ENCODE peak calls at places on chromosomes 5 and 9, in four cellular contexts. Y is K562, N is H1, Z is HepG2. A is an unnamed sample.

GRCh38 chr9:116800885-116801284 is 113.8 kb downstream of the TRIM32 start:
- DNase-seq in Z (no peak), N (no peak), Y (no peak), A (no peak)

GRCh38 chr9:81683214-81683613 is 6.1 kb downstream of the TLE1 start:
- DNase-seq in Z (no peak), N (no peak), Y (no peak), A (no peak)

GRCh38 chr5:101942321-101942882 is 353.7 kb downstream of the SLCO4C1 start:
- DNase-seq in Z (peak), Y (no peak), N (peak), A (peak)

GRCh38 chr9:100595391-100596199 is 17.7 kb downstream of the CAVIN4 start:
- DNase-seq in Y (peak), Z (peak), N (no peak), A (no peak)

GRCh38 chr5:161925960-161926359 is 78.0 kb downstream of the GABRA1 start:
- DNase-seq in N (peak), Z (no peak), Y (no peak), A (no peak)

GRCh38 chr5:3311443-3311842 is 284.2 kb upstream of the IRX1 start:
- DNase-seq in Z (no peak), Y (no peak), N (no peak), A (no peak)

GRCh38 chr5:88724201-88724600 is 158.8 kb downstream of the MEF2C start:
- DNase-seq in Z (no peak), N (no peak), Y (no peak), A (no peak)

GRCh38 chr9:68714416-68715180 is 9.6 kb downstream of the PIP5K1B start:
- DNase-seq in Z (no peak), N (no peak), Y (no peak), A (no peak)

GRCh38 chr5:66923922-66924321 is 272.7 kb downstream of the CD180 start:
- DNase-seq in N (no peak), Z (no peak), Y (no peak), A (no peak)

GRCh38 chr5:146751781-146752401 is 126.7 kb downstream of the PPP2R2B start:
- DNase-seq in Y (no peak), N (no peak), Z (no peak), A (no peak)

GRCh38 chr5:146388418-146388817 is 49.8 kb downstream of the POU4F3 start:
- DNase-seq in N (no peak), Z (no peak), Y (no peak), A (no peak)

GRCh38 chr5:86979801-86980510 is 287.7 kb upstream of the RASA1 start:
- DNase-seq in Y (no peak), N (no peak), Z (peak), A (no peak)

GRCh38 chr9:35756743-35757526 is 2.9 kb upstream of the MSMP start:
- DNase-seq in Y (peak), Z (peak), N (peak), A (peak)
- TF ChIP-seq POLR2A in Y (peak), Z (no peak), N (peak), A (no peak)

GRCh38 chr5:179316961-179317360 is 28.3 kb downstream of the ADAMTS2 start:
- DNase-seq in N (no peak), Y (no peak), Z (no peak), A (no peak)

GRCh38 chr5:179314606-179315355 is 30.5 kb downstream of the ADAMTS2 start:
- DNase-seq in Y (no peak), N (no peak), Z (no peak), A (no peak)

GRCh38 chr5:179316111-179316551 is 29.1 kb downstream of the ADAMTS2 start:
- DNase-seq in N (no peak), Z (no peak), Y (no peak), A (no peak)

GRCh38 chr5:179313849-179314521 is 31.3 kb downstream of the ADAMTS2 start:
- DNase-seq in Y (no peak), Z (no peak), N (no peak), A (no peak)

DNA sequence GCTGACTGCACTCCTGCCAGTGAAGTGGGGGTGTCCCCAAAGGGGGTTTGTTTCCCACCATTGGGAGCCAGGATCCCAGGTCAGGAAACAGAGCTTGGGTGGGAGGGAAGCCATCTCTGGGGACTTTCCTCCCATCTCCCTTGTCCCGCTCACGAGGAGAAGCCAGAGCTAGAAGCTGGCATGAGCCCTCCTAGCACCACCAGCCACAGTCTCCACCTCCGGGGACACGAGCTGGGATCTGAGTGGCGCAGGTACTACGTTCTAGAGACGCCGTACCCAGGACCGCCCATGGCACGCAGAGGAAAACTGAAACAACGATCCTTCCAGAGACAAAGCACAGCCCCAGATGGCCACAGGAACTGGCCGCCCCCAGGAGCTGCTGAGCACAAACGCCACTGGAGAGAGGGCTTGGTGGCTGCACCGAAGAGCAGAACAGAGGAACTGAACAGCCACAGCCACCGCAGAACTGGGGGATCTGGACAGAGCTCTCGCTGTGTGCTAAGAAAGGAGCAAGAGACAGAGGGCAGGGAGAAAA is 29.8 kb downstream of the ADAMTS2 start:
- DNase-seq in N (no peak), Y (no peak), Z (no peak), A (no peak)
- TF ChIP-seq TAF1 in N (no peak), Y (no peak), Z (no peak), A (no peak)

DNA sequence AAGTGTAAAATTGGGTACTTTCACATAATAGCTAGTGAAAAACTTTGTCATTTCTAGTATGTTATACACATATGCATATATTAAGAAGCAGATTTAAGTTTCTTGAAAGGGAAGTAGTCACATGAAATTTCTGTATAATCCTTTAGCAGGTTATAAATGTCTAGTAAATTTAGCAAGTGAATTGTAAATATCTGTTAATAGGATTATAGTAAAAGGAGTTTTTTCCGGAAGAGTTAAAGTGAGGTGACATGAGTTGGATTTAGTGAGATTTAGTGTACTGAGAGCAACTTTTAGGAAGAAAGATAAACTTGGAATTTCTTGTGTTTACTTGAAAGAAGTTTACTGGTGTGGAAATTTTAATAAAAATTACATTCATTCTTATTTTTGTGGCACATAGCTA is 38.4 kb downstream of the SPIN1 start:
- DNase-seq in Z (no peak), N (no peak), Y (no peak), A (no peak)
- TF ChIP-seq POLR2A in Z (no peak), N (no peak), Y (no peak), A (no peak)

GRCh38 chr9:84788803-84789462 is 119.4 kb downstream of the NTRK2 start:
- DNase-seq in Y (no peak), Z (no peak), N (no peak), A (no peak)
- TF ChIP-seq TAF1 in Y (no peak), Z (no peak), N (no peak), A (no peak)

DNA sequence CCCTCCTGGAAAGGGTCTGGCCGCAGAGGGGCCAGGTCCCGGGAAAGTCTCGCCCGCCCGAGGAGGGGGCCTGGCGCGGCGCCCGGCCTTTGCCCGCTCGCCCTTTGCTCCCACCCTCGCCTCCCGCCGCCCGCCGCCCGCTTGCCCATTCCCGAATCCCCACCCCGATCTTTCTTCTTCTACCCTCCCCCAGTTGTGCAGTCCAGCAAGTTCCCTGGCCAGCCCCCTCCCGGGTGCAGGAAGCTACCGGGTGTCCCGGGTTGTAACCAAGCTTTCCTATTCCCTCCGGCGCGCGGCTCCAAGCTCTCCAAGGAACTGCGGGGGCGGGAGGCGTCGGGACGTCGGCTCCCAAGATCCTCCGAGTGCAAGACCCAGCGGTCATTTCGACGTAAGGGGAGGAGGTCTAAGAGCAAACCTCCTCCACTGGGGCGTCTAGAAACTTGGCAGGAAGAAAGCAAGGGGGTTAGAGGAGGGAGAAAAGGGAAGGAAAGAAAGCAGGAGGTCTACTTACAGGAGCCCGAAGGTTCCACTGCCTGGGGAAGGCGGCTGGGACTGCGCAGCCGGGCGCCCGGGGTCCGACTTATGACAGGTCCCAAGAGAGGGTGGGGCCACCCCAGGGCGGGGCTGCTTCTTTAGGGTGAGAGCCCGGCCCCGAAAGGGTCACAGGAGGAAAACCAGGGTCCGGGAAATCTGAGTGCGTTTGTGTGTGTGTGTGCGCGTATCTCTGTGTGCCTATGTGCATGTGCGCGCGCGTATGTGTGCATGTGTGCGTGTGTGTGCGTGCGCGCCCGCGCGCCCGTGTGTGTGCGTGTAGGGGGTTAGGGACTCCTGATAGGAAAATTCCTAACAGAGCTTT is at the start of gene PTGR1:
- DNase-seq in Z (peak), Y (no peak), N (peak), A (peak)
- TF ChIP-seq POLR2A in Z (no peak), Y (no peak), N (no peak), A (no peak)

GRCh38 chr5:79259383-79259782 is 23.5 kb downstream of the JMY start:
- DNase-seq in N (no peak), Z (no peak), Y (no peak), A (no peak)

GRCh38 chr5:79258801-79259200 is 22.9 kb downstream of the JMY start:
- DNase-seq in Y (no peak), N (no peak), Z (no peak), A (no peak)

GRCh38 chr5:79257314-79257713 is 21.4 kb downstream of the JMY start:
- DNase-seq in N (no peak), Y (no peak), Z (no peak), A (no peak)

GRCh38 chr5:79255786-79256557 is 20.0 kb downstream of the JMY start:
- DNase-seq in Z (peak), Y (no peak), N (peak), A (no peak)

DNA sequence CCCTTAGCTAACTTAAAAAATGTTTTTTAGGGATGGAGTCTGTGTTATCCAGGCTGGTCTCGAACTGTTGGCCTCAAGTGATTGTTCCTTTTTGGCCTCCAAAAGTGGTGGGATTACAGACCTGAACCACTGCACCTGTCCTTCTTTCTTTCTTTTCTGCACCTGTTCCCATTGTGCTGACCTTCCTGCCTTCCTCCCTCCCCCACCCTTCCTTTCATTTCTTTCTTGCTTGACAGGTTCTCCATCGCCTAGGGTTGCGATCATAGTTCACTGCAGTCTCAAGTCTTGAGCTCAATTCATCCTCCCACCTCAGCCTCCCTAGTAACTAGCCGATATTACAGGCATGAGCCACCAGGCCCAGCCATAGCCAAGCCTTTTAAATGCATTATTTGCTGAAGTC is 20.6 kb downstream of the JMY start:
- DNase-seq in Y (no peak), N (no peak), Z (no peak), A (no peak)
- TF ChIP-seq TAF1 in Y (no peak), N (no peak), Z (no peak), A (no peak)

GRCh38 chr5:131008329-131008728 is 156.7 kb downstream of the HINT1 start:
- DNase-seq in Z (no peak), Y (no peak), N (no peak), A (no peak)
- TF ChIP-seq POLR2A in Z (no peak), Y (no peak), N (no peak), A (no peak)

DNA sequence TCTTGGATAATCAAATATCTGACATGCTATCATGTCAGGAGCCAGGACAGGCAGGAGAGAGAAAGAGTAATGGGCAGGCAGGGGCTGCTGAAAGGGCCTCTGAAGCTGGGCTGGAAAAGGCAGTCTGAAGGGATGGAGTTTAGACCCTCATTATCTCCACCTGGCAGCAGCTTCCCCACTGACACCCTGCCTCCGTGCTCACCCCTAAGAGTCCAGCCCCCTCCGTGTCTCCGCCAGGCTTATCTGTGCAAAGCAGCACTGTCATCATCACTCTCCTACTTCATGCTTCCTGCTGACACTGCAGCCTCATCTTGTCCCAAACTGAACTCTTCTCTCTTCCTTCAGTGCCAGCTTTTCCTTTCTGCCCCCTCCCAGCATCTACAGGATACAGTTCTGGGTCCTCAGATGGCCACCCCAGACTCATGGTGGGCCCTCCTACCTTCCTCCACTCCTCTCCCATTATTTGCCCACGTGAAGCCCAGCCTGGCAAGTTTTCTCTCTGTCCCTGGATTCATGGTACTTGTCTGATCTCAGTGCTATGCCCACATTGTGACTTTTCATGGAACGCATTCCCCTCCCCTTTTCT is 70.9 kb upstream of the KLF9 start:
- DNase-seq in N (no peak), Y (peak), Z (no peak), A (no peak)
- TF ChIP-seq TAF1 in N (no peak), Y (peak), Z (no peak), A (no peak)